ENCODE peak calls at places on chromosomes 1 and 21, in seven cellular contexts. R is A549, U is left cardiac atrium, C is OCI-M1, P is NCI-H1092, V is foreskin fibroblast, T is A172. E is an unnamed sample.

GRCh38 chr1:115643219-115643618 is 1.4 kb downstream of the VANGL1 start:
- DNase-seq in R (no peak), U (no peak), C (no peak), P (no peak), V (no peak), T (no peak), E (no peak)

GRCh38 chr1:5286244-5286643 is 631.8 kb downstream of the AJAP1 start:
- DNase-seq in R (no peak), U (no peak), C (peak; percentile 2), P (no peak), V (no peak), T (no peak), E (no peak)

GRCh38 chr1:27335506-27336422 is 6.1 kb upstream of the SYTL1 start:
- DNase-seq in R (no peak), U (no peak), C (no peak), P (no peak), V (no peak), T (no peak), E (no peak)

GRCh38 chr1:8876099-8876496 is 2.4 kb downstream of the ENO1 start:
- DNase-seq in R (no peak), U (no peak), C (no peak), P (no peak), V (no peak), T (no peak), E (no peak)

GRCh38 chr1:152225678-152226077 is 1.7 kb upstream of the HRNR start:
- DNase-seq in R (no peak), U (no peak), C (no peak), P (no peak), V (no peak), T (no peak), E (no peak)

GRCh38 chr21:44407493-44407892 is 47.8 kb upstream of the LRRC3 start:
- DNase-seq in R (no peak), U (no peak), C (peak; percentile 82), P (no peak), V (no peak), T (no peak), E (no peak)

GRCh38 chr21:44701023-44701400 is 4.0 kb downstream of the KRTAP10-12 start:
- DNase-seq in R (no peak), U (no peak), C (no peak), P (no peak), V (no peak), T (no peak), E (no peak)

GRCh38 chr1:26626994-26627393 is 68.8 kb upstream of the ARID1A start:
- DNase-seq in R (no peak), U (no peak), C (no peak), P (no peak), V (peak; percentile 36), T (no peak), E (no peak)

GRCh38 chr1:219812491-219813221 is 115.7 kb downstream of the SLC30A10 start:
- DNase-seq in R (peak; percentile 77), U (no peak), C (peak; percentile 78), P (peak; percentile 80), V (peak; percentile 50), T (peak; percentile 91), E (peak; percentile 77)

GRCh38 chr1:87684194-87684593 is 355.5 kb downstream of the LMO4 start:
- DNase-seq in R (no peak), U (peak; percentile 23), C (no peak), P (no peak), V (peak; percentile 4), T (peak; percentile 14), E (peak; percentile 26)

GRCh38 chr1:21270086-21270689 is 20.1 kb downstream of the ECE1 start:
- DNase-seq in R (peak; percentile 75), U (peak; percentile 85), C (peak; percentile 75), P (peak; percentile 41), V (peak; percentile 38), T (peak; percentile 30), E (peak; percentile 38)

GRCh38 chr1:205494119-205494518 is 10.3 kb upstream of the CDK18 start:
- DNase-seq in R (no peak), U (no peak), C (no peak), P (peak; percentile 32), V (no peak), T (no peak), E (no peak)

GRCh38 chr1:228314658-228315483 is 91.8 kb downstream of the TRIM11 start:
- DNase-seq in R (no peak), U (no peak), C (no peak), P (no peak), V (no peak), T (no peak), E (no peak)

GRCh38 chr1:149845416-149845815 is 54.0 kb upstream of the BOLA1 start:
- DNase-seq in R (no peak), U (no peak), C (no peak), P (no peak), V (no peak), T (no peak), E (no peak)

GRCh38 chr1:48760889-48761288 is 15.8 kb downstream of the BEND5 start:
- DNase-seq in R (no peak), U (no peak), C (no peak), P (no peak), V (peak; percentile 5), T (no peak), E (no peak)

GRCh38 chr1:197519741-197520334 is 251.8 kb downstream of the CRB1 start:
- DNase-seq in R (peak; percentile 3), U (no peak), C (peak; percentile 53), P (no peak), V (no peak), T (peak; percentile 8), E (peak; percentile 3)

GRCh38 chr1:996851-997727 is 2.8 kb downstream of the HES4 start:
- DNase-seq in R (no peak), U (no peak), C (peak; percentile 30), P (no peak), V (no peak), T (no peak), E (no peak)

GRCh38 chr1:210646258-210646616 is 317.5 kb downstream of the HHAT start:
- DNase-seq in R (no peak), U (no peak), C (peak; percentile 38), P (no peak), V (no peak), T (no peak), E (no peak)

GRCh38 chr1:97942161-97943123 is 21.6 kb upstream of the DPYD start:
- DNase-seq in R (no peak), U (no peak), C (no peak), P (no peak), V (no peak), T (no peak), E (no peak)

GRCh38 chr1:4741876-4742423 is 87.5 kb downstream of the AJAP1 start:
- DNase-seq in R (no peak), U (no peak), C (no peak), P (no peak), V (no peak), T (no peak), E (no peak)

GRCh38 chr1:150567341-150567716 is 12.1 kb downstream of the MCL1 start:
- DNase-seq in R (no peak), U (no peak), C (peak; percentile 96), P (no peak), V (no peak), T (no peak), E (no peak)

GRCh38 chr1:93033785-93034184 is 45.3 kb upstream of the MTF2 start:
- DNase-seq in R (no peak), U (no peak), C (peak; percentile 90), P (no peak), V (no peak), T (no peak), E (no peak)

GRCh38 chr1:157519451-157519850 is 32.9 kb downstream of the FCRL5 start:
- DNase-seq in R (no peak), U (no peak), C (no peak), P (no peak), V (no peak), T (no peak), E (no peak)

GRCh38 chr1:234866007-234866866 is 256.3 kb upstream of the IRF2BP2 start:
- DNase-seq in R (peak; percentile 37), U (peak; percentile 69), C (peak; percentile 94), P (no peak), V (peak; percentile 80), T (peak; percentile 98), E (peak; percentile 75)

GRCh38 chr1:218466341-218467010 is 121.3 kb downstream of the TGFB2 start:
- DNase-seq in R (no peak), U (no peak), C (no peak), P (no peak), V (no peak), T (no peak), E (no peak)

GRCh38 chr1:32963746-32964460 is 706 bp downstream of the RNF19B start:
- DNase-seq in R (peak; percentile 29), U (peak; percentile 68), C (peak; percentile 81), P (no peak), V (no peak), T (peak; percentile 34), E (peak; percentile 46)

GRCh38 chr1:227753999-227754764 is 18.9 kb downstream of the SNAP47 start:
- DNase-seq in R (no peak), U (peak; percentile 68), C (no peak), P (no peak), V (peak; percentile 58), T (peak; percentile 88), E (no peak)

E was measured in LoVo.